ENCODE peak calls at places on chromosomes 13 and 19, in five cellular contexts. L is fibroblast of the aortic adventitia; Y is stimulated activated CD4-positive, alpha-beta T cell treated with anti-CD3 and anti-CD28 coated beads, Interleukin-4, amount 100 ng/mL, for 1 hour; Z is iris pigment epithelial cell; W is left cardiac atrium. N is an unnamed sample.

GRCh38 chr13:42702726-42703125 is 78.7 kb upstream of the FAM216B start:
- DNase-seq in Z (no peak), L (peak), W (peak), Y (no peak), N (peak)

GRCh38 chr19:8552810-8553209 is 24.4 kb downstream of the MYO1F start:
- DNase-seq in L (peak), Z (peak), W (no peak), Y (no peak), N (peak)

GRCh38 chr19:45098521-45099464 is 5.8 kb downstream of the PPP1R37 start:
- DNase-seq in W (peak), L (peak), Z (peak), Y (no peak), N (peak)

GRCh38 chr19:19670070-19670551 is 1.5 kb downstream of the ZNF101 start:
- DNase-seq in W (no peak), L (no peak), Y (no peak), Z (no peak), N (peak)

GRCh38 chr13:93472897-93473296 is 246.3 kb downstream of the GPC6 start:
- DNase-seq in Z (no peak), Y (no peak), L (no peak), W (no peak), N (no peak)

GRCh38 chr13:70385852-70386251 is 277.6 kb upstream of the KLHL1 start:
- DNase-seq in W (no peak), L (no peak), Y (no peak), Z (no peak), N (no peak)

GRCh38 chr19:40908981-40909380 is 26.9 kb upstream of the CYP2A7 start:
- DNase-seq in Z (no peak), L (no peak), W (no peak), Y (peak), N (no peak)

GRCh38 chr13:45833663-45834062 is 17.9 kb downstream of the SIAH3 start:
- DNase-seq in Z (peak), W (peak), Y (no peak), L (peak), N (no peak)

GRCh38 chr19:35090160-35090794 is 25.3 kb upstream of the FXYD3 start:
- DNase-seq in Y (peak), Z (peak), L (peak), W (peak), N (peak)

GRCh38 chr19:46844067-46844489 is 6.6 kb downstream of the AP2S1 start:
- DNase-seq in L (peak), W (no peak), Z (peak), Y (no peak), N (no peak)

GRCh38 chr19:6577410-6578125 is 13.4 kb downstream of the CD70 start:
- DNase-seq in L (peak), Y (no peak), W (no peak), Z (no peak), N (no peak)

GRCh38 chr13:76976488-76976887 is 15.4 kb upstream of the CLN5 start:
- DNase-seq in Z (peak), Y (no peak), W (no peak), L (peak), N (no peak)

GRCh38 chr19:1104452-1105216 is 840 bp downstream of the GPX4 start:
- DNase-seq in L (peak), W (peak), Y (peak), Z (peak), N (peak)

GRCh38 chr19:17948967-17949930 is 16.4 kb downstream of the CCDC124 start:
- DNase-seq in Z (no peak), W (no peak), Y (peak), L (no peak), N (no peak)

GRCh38 chr13:108915634-108916497 is 286.5 kb downstream of the MYO16 start:
- DNase-seq in W (peak), Z (peak), L (peak), Y (peak), N (peak)

GRCh38 chr19:16976471-16976870 is 50.1 kb downstream of the CPAMD8 start:
- DNase-seq in L (no peak), Z (no peak), W (no peak), Y (no peak), N (no peak)

GRCh38 chr19:16660763-16661479 is at the start of gene TMEM38A:
- DNase-seq in L (no peak), W (peak), Z (no peak), Y (peak), N (peak)

GRCh38 chr19:15113245-15114152 is 6.3 kb downstream of the SYDE1 start:
- DNase-seq in Y (no peak), W (peak), Z (no peak), L (no peak), N (peak)

GRCh38 chr19:29622191-29623070 is 16.3 kb downstream of the POP4 start:
- DNase-seq in W (no peak), Z (peak), Y (no peak), L (no peak), N (no peak)

GRCh38 chr19:45117167-45117594 is 24.2 kb downstream of the PPP1R37 start:
- DNase-seq in W (no peak), L (no peak), Z (no peak), Y (peak), N (no peak)

GRCh38 chr19:38975214-38975860 is at the start of gene FBXO17:
- DNase-seq in L (peak), Z (peak), W (peak), Y (no peak), N (peak)

N was measured in testis.